ENCODE peak calls at places on chromosomes 13 and 19, in four cellular contexts. I, F, R and V are unnamed samples. For H3K9me3, the result is how much of the 10 kb centered on the place peaks cover.

GRCh38 chr13:19845758-19846157 is 17.7 kb downstream of the ZMYM5 start:
- DNase-seq in I (no peak), F (no peak), R (peak), V (no peak)

GRCh38 chr13:72194531-72194930 is 327.5 kb upstream of the DACH1 start:
- DNase-seq in I (no peak), F (no peak), R (no peak), V (no peak)

GRCh38 chr19:7808108-7808507 is 21.9 kb upstream of the EVI5L start:
- DNase-seq in I (no peak), F (no peak), R (no peak), V (no peak)

GRCh38 chr13:112741185-112741755 is 51.4 kb downstream of the ATP11A start:
- DNase-seq in I (no peak), F (no peak), R (no peak), V (no peak)

GRCh38 chr13:37978680-37979079 is 109.1 kb upstream of the TRPC4 start:
- DNase-seq in I (no peak), F (no peak), R (no peak), V (no peak)

GRCh38 chr19:13968383-13968935 is 16.1 kb downstream of the DCAF15 start:
- DNase-seq in I (no peak), F (no peak), R (no peak), V (no peak)

GRCh38 chr19:31257426-31258130 is 91.7 kb downstream of the TSHZ3 start:
- DNase-seq in I (no peak), F (no peak), R (no peak), V (no peak)

GRCh38 chr13:50589139-50589538 is 254.4 kb downstream of the DLEU7 start:
- DNase-seq in I (no peak), F (no peak), R (peak), V (no peak)

GRCh38 chr13:51838235-51838846 is 6.6 kb downstream of the TMEM272 start:
- DNase-seq in I (no peak), F (no peak), R (no peak), V (no peak)

GRCh38 chr19:37227996-37228395 is 10.0 kb downstream of the ZNF383 start:
- DNase-seq in I (no peak), F (peak), R (no peak), V (no peak)

GRCh38 chr19:38930776-38931761 is at the start of gene MRPS12:
- DNase-seq in I (peak), F (peak), R (peak), V (peak)

GRCh38 chr13:59103004-59103768 is 1060.5 kb downstream of the DIAPH3 start:
- DNase-seq in I (no peak), F (no peak), R (peak), V (no peak)

DNA sequence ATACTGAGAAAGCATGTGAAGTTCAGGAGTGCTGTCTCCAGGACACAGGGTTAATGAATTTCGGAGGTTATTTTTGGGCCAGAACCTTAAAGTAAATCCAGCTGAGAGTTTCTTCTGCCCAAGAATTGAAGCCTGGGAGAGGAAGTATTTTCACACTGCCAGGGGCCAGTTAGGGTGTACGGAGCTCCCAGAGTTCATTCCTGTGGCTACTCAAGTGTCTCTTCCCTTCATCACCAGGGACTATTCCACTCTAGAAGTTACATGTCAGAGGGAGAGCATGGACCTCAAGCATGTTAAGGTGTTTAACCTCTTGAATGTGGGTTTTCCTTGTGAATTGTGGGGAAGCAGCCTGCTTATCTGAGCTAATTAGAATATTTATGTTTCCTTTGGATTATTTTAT is 37.1 kb downstream of the ZNF136 start:
- DNase-seq in I (peak), F (no peak), R (no peak), V (no peak)
- H3K9me3 ChIP-seq in I (under half), F (under half), R (under half), V (under half)

DNA sequence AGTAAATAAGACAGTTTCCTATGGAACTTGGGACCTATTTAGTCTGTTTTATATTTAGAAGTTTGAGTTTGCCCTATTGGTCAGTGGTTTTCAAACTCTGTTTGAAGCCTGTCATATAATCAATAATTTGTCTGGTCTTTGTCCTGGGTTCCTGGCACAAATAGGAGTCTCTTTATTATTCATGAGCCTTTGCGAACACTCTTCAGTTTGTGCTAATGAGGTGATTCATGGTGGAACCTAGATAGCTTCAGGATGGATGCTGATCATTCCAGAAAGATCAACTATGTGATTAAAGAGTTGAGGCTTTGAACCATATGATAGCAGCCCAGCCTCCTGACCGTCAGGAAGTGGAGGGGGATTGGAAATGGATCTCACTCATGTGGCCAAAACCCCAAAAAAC is 10.0 kb upstream of the VWA8 start:
- DNase-seq in I (no peak), F (no peak), R (no peak), V (no peak)
- H3K9me3 ChIP-seq in I (under half), F (under half), R (under half), V (under half)

DNA sequence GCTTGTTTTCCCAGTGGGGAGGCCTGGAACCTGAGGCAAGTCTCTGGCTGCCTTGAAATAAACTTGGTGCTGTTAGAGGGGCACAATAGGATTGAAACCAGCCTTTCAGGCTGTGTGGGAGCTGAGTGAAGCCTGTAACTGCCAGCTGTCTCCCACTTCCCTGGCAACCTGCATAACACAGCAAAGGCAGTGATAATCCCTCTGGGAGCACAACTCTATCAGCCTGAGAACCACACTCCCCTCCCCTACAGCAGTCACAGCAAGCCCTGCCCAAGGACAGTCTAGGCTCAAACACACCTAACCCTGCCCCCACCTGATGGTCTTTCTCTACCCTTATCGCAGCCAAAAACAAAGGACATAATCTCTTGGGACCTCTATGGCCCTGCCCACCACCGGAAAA is 683.8 kb upstream of the ATXN8OS start:
- DNase-seq in I (no peak), F (no peak), R (no peak), V (no peak)
- H3K9me3 ChIP-seq in I (under half), F (under half), R (under half), V (under half)

GRCh38 chr19:58107778-58108545 is 9.9 kb upstream of the ZSCAN18 start:
- DNase-seq in I (no peak), F (no peak), R (no peak), V (no peak)

GRCh38 chr19:58108546-58108817 is 10.5 kb upstream of the ZSCAN18 start:
- DNase-seq in I (no peak), F (no peak), R (no peak), V (no peak)
- H3K9me3 ChIP-seq in I (half or more), F (under half), R (under half), V (under half)